ENCODE peak calls at places on chromosomes 3 and 15, in five cellular contexts. A, G, F, W and J are unnamed samples.

GRCh38 chr3:58575986-58576652 is 1.1 kb downstream of the FAM107A start:
- DNase-seq in A (no peak), G (no peak), W (no peak), F (no peak), J (no peak)

GRCh38 chr3:21484323-21485154 is 266.5 kb downstream of the ZNF385D start:
- DNase-seq in W (peak), G (peak), A (no peak), F (peak), J (no peak)

GRCh38 chr3:193665370-193665989 is 72.5 kb downstream of the OPA1 start:
- DNase-seq in G (no peak), A (no peak), F (peak), W (peak), J (no peak)

GRCh38 chr3:14863324-14864100 is 44.8 kb downstream of the FGD5 start:
- DNase-seq in A (no peak), W (no peak), F (no peak), G (no peak), J (no peak)

GRCh38 chr3:111904376-111905241 is 45.5 kb downstream of the PHLDB2 start:
- DNase-seq in F (peak), G (peak), A (no peak), W (no peak), J (no peak)

GRCh38 chr3:84692261-84692660 is 266.5 kb upstream of the CADM2 start:
- DNase-seq in G (no peak), F (peak), W (no peak), A (no peak), J (no peak)

GRCh38 chr3:188339410-188340295 is 185.7 kb downstream of the LPP start:
- DNase-seq in A (no peak), G (no peak), W (no peak), F (no peak), J (no peak)

GRCh38 chr15:72809329-72809728 is 25.8 kb upstream of the ADPGK start:
- DNase-seq in W (no peak), F (no peak), A (no peak), G (no peak), J (no peak)